ENCODE peak calls at places on chromosomes 5 and 9, in six cellular contexts. P, W, N, Q, R and H are unnamed samples.

GRCh38 chr5:173497685-173498084 is 118.8 kb downstream of the BOD1 start:
- DNase-seq in P (no peak), N (no peak), R (no peak), Q (no peak), W (no peak), H (no peak)

GRCh38 chr9:33346564-33346963 is 55.8 kb downstream of the AQP7 start:
- DNase-seq in R (no peak), Q (no peak), W (no peak), P (no peak), N (no peak), H (no peak)

GRCh38 chr5:140631831-140632365 is 1.1 kb downstream of the CD14 start:
- DNase-seq in W (peak; percentile 45), Q (no peak), N (no peak), P (peak; percentile 39), R (no peak), H (no peak)

GRCh38 chr5:91382530-91383026 is 539 bp downstream of the ARRDC3 start:
- DNase-seq in P (peak; percentile 31), Q (peak; percentile 42), N (peak; percentile 64), R (no peak), W (peak; percentile 68), H (peak; percentile 68)

GRCh38 chr5:59655693-59656309 is 237.7 kb downstream of the PDE4D start:
- DNase-seq in W (no peak), P (no peak), Q (no peak), N (no peak), R (no peak), H (no peak)

GRCh38 chr5:135944967-135945560 is 9.7 kb downstream of the LECT2 start:
- DNase-seq in P (peak; percentile 78), R (peak; percentile 76), W (peak; percentile 54), Q (peak; percentile 54), N (peak; percentile 77), H (peak; percentile 84)

GRCh38 chr9:5110867-5111681 is 74.4 kb downstream of the INSL6 start:
- DNase-seq in P (no peak), R (peak; percentile 62), W (peak; percentile 54), Q (no peak), N (no peak), H (no peak)

GRCh38 chr9:135336722-135337490 is 142.7 kb upstream of the PPP1R26 start:
- DNase-seq in N (no peak), P (no peak), W (peak; percentile 73), R (no peak), Q (no peak), H (no peak)

GRCh38 chr9:33127881-33128280 is 39.3 kb downstream of the B4GALT1 start:
- DNase-seq in N (no peak), W (peak; percentile 51), Q (no peak), P (no peak), R (peak; percentile 45), H (no peak)

GRCh38 chr9:87599901-87600610 is 102.4 kb downstream of the DAPK1 start:
- DNase-seq in N (no peak), R (peak; percentile 82), Q (no peak), P (no peak), W (no peak), H (no peak)

GRCh38 chr5:97443740-97444139 is 260.7 kb upstream of the RIOK2 start:
- DNase-seq in N (no peak), W (no peak), Q (no peak), R (no peak), P (no peak), H (no peak)

GRCh38 chr9:90726215-90726614 is 75.4 kb upstream of the SYK start:
- DNase-seq in N (peak; percentile 2), P (no peak), R (no peak), W (no peak), Q (no peak), H (peak; percentile 58)

GRCh38 chr9:137114613-137115393 is at the start of gene DPP7:
- DNase-seq in Q (no peak), W (peak; percentile 100), N (peak; percentile 82), P (peak; percentile 77), R (peak; percentile 87), H (peak; percentile 82)

GRCh38 chr9:11946521-11946920 is 746.7 kb upstream of the TYRP1 start:
- DNase-seq in N (no peak), P (no peak), R (no peak), Q (no peak), W (no peak), H (no peak)

GRCh38 chr5:150488519-150489357 is 19.2 kb upstream of the NDST1 start:
- DNase-seq in N (peak; percentile 29), Q (no peak), P (peak; percentile 80), W (peak; percentile 95), R (peak; percentile 86), H (peak; percentile 30)

DNA sequence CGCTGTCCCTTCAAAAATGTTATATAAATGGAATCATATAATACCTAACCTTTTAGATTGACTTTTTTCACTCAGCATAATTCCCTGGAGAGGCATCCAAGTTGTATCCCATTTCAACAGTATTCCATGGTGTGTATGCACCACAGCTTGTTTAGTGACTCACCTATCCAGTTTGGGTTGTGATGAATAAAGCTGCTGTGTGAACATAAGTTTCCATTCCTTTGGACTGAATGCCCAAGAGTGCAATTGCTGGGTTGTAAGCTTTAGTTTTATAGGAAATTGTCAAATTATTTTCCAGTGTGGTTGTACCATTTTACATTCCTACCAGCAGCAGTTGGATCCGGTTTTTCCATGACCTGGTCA is 60.8 kb upstream of the TMED7 start:
- DNase-seq in P (no peak), Q (no peak), N (no peak), R (no peak), W (peak; percentile 89), H (no peak)
- H3K4me3 ChIP-seq in P (no peak overlapping the region), Q (no peak overlapping the region), N (no peak overlapping the region), R (no peak overlapping the region), W (no peak overlapping the region), H (no peak overlapping the region)

GRCh38 chr9:125886365-125886764 is 139.2 kb downstream of the PBX3 start:
- DNase-seq in R (no peak), W (peak; percentile 30), Q (no peak), N (no peak), P (no peak), H (no peak)
- H3K4me3 ChIP-seq in R (no peak overlapping the region), W (no peak overlapping the region), Q (no peak overlapping the region), N (no peak overlapping the region), P (no peak overlapping the region), H (no peak overlapping the region)

GRCh38 chr5:158727771-158728311 is 371.9 kb downstream of the EBF1 start:
- DNase-seq in N (no peak), Q (no peak), P (peak; percentile 61), R (peak; percentile 85), W (peak; percentile 36), H (no peak)
- H3K4me3 ChIP-seq in N (no peak overlapping the region), Q (no peak overlapping the region), P (no peak overlapping the region), R (no peak overlapping the region), W (no peak overlapping the region), H (no peak overlapping the region)

GRCh38 chr5:133945561-133945960 is 22.9 kb downstream of the C5orf15 start:
- DNase-seq in Q (no peak), N (no peak), R (no peak), W (no peak), P (no peak), H (no peak)

GRCh38 chr5:133943475-133943817 is 25.0 kb downstream of the C5orf15 start:
- DNase-seq in P (no peak), Q (no peak), N (no peak), R (no peak), W (no peak), H (no peak)

GRCh38 chr5:133947431-133947841 is 21.0 kb downstream of the C5orf15 start:
- DNase-seq in R (no peak), W (no peak), Q (no peak), P (no peak), N (no peak), H (no peak)

GRCh38 chr5:133942589-133943474 is 25.6 kb downstream of the C5orf15 start:
- DNase-seq in Q (no peak), R (no peak), P (peak; percentile 68), N (no peak), W (no peak), H (no peak)

GRCh38 chr5:133944263-133945230 is 23.9 kb downstream of the C5orf15 start:
- DNase-seq in Q (peak; percentile 17), N (peak; percentile 75), W (no peak), R (no peak), P (peak; percentile 82), H (peak; percentile 83)
- H3K4me3 ChIP-seq in Q (no peak overlapping the region), N (no peak overlapping the region), W (no peak overlapping the region), R (no peak overlapping the region), P (no peak overlapping the region), H (no peak overlapping the region)

DNA sequence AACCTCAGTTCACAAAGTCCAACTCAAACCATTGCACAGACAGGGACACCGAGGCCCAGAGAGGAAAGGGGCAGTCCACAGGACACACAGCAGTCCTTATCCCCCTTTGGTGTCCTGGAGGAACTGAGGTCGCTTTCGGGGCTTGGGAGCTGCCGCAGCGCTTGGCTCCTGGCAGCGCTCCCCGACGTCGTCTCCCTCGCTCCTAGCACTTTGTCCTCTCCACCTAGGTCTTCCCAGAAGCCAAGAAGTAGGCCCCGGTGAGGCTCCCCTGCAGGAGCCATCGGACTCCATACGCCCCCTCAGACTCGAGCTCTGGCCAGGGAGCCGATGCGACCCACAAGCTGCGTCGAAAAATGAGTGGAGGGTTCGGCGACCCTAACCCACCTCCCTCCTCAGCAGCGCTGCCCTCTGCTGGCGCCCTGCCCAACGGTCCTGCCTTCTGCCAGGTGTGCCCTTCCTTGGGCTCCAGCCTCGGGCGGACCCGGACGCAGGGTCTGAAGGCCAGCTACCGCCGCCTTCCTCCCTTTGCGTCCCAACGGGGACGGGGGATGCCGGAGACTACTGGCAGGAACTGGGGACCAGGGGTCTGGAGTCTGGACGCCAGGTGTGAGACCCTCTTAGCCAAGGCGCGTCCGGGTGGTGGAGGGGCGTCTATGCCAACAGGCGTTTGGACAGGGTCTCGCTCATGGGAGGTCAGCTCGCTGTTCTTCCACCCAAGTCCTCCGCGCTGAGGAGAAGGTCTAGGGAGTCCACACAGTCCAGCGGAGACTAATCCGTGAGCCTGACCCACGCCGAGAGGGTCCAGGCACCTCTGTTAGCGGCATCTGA is 2.1 kb upstream of the PRDM12 start:
- DNase-seq in W (peak; percentile 88), Q (no peak), N (no peak), P (no peak), R (no peak), H (no peak)
- H3K4me3 ChIP-seq in W (no peak overlapping the region), Q (no peak overlapping the region), N (no peak overlapping the region), P (no peak overlapping the region), R (no peak overlapping the region), H (no peak overlapping the region)